ENCODE peak calls at places on chromosomes 5 and 9, in ten cellular contexts. Y is CD8-positive, alpha-beta memory T cell; J is cardiac muscle cell; I is CD8-positive, alpha-beta T cell; G is endodermal cell; L is lower leg skin; M is astrocyte of the cerebellum; A is astrocyte of the spinal cord; R is foreskin fibroblast; P is fibroblast of lung. V is an unnamed sample.

GRCh38 chr5:146703899-146704298 is 174.7 kb downstream of the PPP2R2B start:
- DNase-seq in R (no peak), G (no peak), I (no peak), J (no peak), P (no peak), L (no peak), Y (no peak), A (no peak), M (no peak), V (no peak)

GRCh38 chr5:87120518-87121314 is 147.0 kb upstream of the RASA1 start:
- DNase-seq in I (peak; percentile 50), M (peak; percentile 89), Y (peak; percentile 24), L (no peak), G (no peak), R (peak; percentile 79), P (peak; percentile 74), A (peak; percentile 95), J (no peak), V (peak; percentile 82)

GRCh38 chr5:109410389-109411174 is 808 bp upstream of the PJA2 start:
- DNase-seq in Y (no peak), I (peak; percentile 71), G (peak; percentile 90), R (peak; percentile 84), M (no peak), A (peak; percentile 86), J (peak; percentile 86), L (peak; percentile 94), P (peak; percentile 93), V (no peak)

GRCh38 chr9:131678499-131679111 is 61.3 kb downstream of the RAPGEF1 start:
- DNase-seq in A (peak; percentile 97), J (peak; percentile 73), M (peak; percentile 91), I (peak; percentile 83), P (peak; percentile 96), R (peak; percentile 97), L (peak; percentile 93), G (peak; percentile 77), Y (peak; percentile 73), V (peak; percentile 81)

GRCh38 chr9:130692365-130692764 is 1.2 kb upstream of the EXOSC2 start:
- DNase-seq in Y (no peak), G (peak; percentile 98), J (peak; percentile 91), I (no peak), P (no peak), R (no peak), A (peak; percentile 40), L (no peak), M (no peak), V (no peak)

GRCh38 chr5:9698125-9698848 is 68.1 kb upstream of the TAS2R1 start:
- DNase-seq in J (no peak), Y (no peak), L (no peak), M (no peak), P (peak; percentile 3), I (no peak), R (peak; percentile 50), A (no peak), G (no peak), V (no peak)

GRCh38 chr9:27373851-27374250 is 76.9 kb upstream of the EQTN start:
- DNase-seq in R (no peak), J (no peak), A (no peak), I (no peak), L (no peak), M (no peak), G (no peak), Y (no peak), P (no peak), V (no peak)

GRCh38 chr5:24141046-24141445 is 503.7 kb downstream of the CDH10 start:
- DNase-seq in G (peak; percentile 57), A (peak; percentile 20), L (no peak), M (no peak), J (no peak), Y (no peak), R (no peak), I (no peak), P (peak; percentile 8), V (no peak)

GRCh38 chr9:136201609-136202448 is 3.1 kb downstream of the LHX3 start:
- DNase-seq in I (no peak), J (peak; percentile 84), R (no peak), A (no peak), L (no peak), Y (no peak), M (no peak), G (peak; percentile 84), P (no peak), V (no peak)

GRCh38 chr9:108467653-108468324 is 388.0 kb downstream of the ACTL7B start:
- DNase-seq in A (no peak), J (no peak), L (no peak), P (peak; percentile 36), I (no peak), G (no peak), Y (no peak), M (no peak), R (peak; percentile 79), V (no peak)

GRCh38 chr5:96459313-96460109 is 26.5 kb upstream of the PCSK1 start:
- DNase-seq in M (no peak), A (no peak), J (no peak), G (no peak), Y (no peak), L (no peak), R (no peak), P (no peak), I (no peak), V (no peak)

GRCh38 chr5:102554728-102555127 is 55.9 kb upstream of the SLCO6A1 start:
- DNase-seq in P (no peak), I (no peak), J (peak; percentile 13), L (no peak), A (peak; percentile 19), R (no peak), Y (no peak), M (peak; percentile 38), G (no peak), V (peak; percentile 19)

GRCh38 chr9:28456886-28457285 is 883.6 kb upstream of the C9orf72 start:
- DNase-seq in G (no peak), P (no peak), R (no peak), Y (no peak), J (no peak), A (no peak), M (no peak), I (no peak), L (no peak), V (no peak)

GRCh38 chr9:134624827-134625181 is 16.8 kb upstream of the COL5A1 start:
- DNase-seq in G (peak; percentile 38), P (peak; percentile 81), A (peak; percentile 86), L (peak; percentile 80), J (no peak), I (no peak), R (peak; percentile 91), M (no peak), Y (no peak), V (peak; percentile 41)

GRCh38 chr5:172455511-172456061 is 1.3 kb upstream of the SH3PXD2B start:
- DNase-seq in J (no peak), Y (no peak), R (peak; percentile 57), M (no peak), P (peak; percentile 61), I (no peak), A (peak; percentile 48), G (peak; percentile 88), L (peak; percentile 90), V (no peak)
- H3K4me3 ChIP-seq in J (no peak overlapping the region), Y (no peak overlapping the region), R (no peak overlapping the region), M (no peak overlapping the region), P (no peak overlapping the region), I (no peak overlapping the region), A (no peak overlapping the region), G (no peak overlapping the region), L (no peak overlapping the region), V (no peak overlapping the region)

GRCh38 chr9:115838417-115838816 is 315.2 kb upstream of the PAPPA start:
- DNase-seq in J (no peak), R (no peak), A (no peak), G (no peak), I (no peak), P (no peak), Y (no peak), M (no peak), L (no peak), V (no peak)

DNA sequence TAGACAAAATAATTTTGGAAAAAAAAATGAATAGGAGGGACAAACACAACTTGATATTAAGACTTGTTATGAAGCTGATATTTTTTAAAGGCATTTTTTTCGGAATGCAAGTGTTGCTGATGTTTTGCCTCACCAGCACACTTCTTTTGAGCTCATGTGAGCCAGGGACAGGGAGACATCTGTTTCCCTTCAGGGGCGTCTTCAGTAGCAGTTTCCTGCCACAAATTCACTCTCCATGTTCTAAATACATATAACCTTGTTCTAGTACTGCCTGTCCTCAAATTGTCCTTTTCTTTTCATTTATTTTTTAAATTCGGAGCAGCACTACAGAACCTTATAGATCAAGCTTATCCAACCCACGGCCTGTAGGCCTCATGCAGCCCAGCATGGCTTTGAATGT is 316.0 kb upstream of the PAPPA start:
- DNase-seq in L (no peak), J (no peak), A (no peak), G (no peak), Y (no peak), P (no peak), M (no peak), R (no peak), I (no peak), V (no peak)
- H3K4me3 ChIP-seq in L (no peak overlapping the region), J (no peak overlapping the region), A (no peak overlapping the region), G (no peak overlapping the region), Y (no peak overlapping the region), P (no peak overlapping the region), M (no peak overlapping the region), R (no peak overlapping the region), I (no peak overlapping the region), V (no peak overlapping the region)

GRCh38 chr9:87713990-87714335 is 12.0 kb upstream of the CTSL start:
- DNase-seq in L (no peak), I (no peak), J (no peak), P (no peak), M (no peak), G (no peak), Y (no peak), A (no peak), R (no peak), V (no peak)
- H3K4me3 ChIP-seq in L (no peak overlapping the region), I (no peak overlapping the region), J (no peak overlapping the region), P (no peak overlapping the region), M (no peak overlapping the region), G (no peak overlapping the region), Y (no peak overlapping the region), A (no peak overlapping the region), R (peak overlapping the region; percentile 38), V (no peak overlapping the region)

GRCh38 chr9:18467696-18468095 is 6.3 kb upstream of the ADAMTSL1 start:
- DNase-seq in P (no peak), R (no peak), A (no peak), M (no peak), L (no peak), G (no peak), J (no peak), Y (no peak), I (no peak), V (no peak)

GRCh38 chr9:18473551-18474279 is at the start of gene ADAMTSL1:
- DNase-seq in L (peak; percentile 84), Y (no peak), R (peak; percentile 84), P (peak; percentile 68), I (no peak), M (peak; percentile 64), A (peak; percentile 90), G (peak; percentile 93), J (peak; percentile 82), V (peak; percentile 47)

GRCh38 chr9:18474778-18475177 is 825 bp downstream of the ADAMTSL1 start:
- DNase-seq in J (no peak), L (no peak), Y (no peak), R (no peak), P (peak; percentile 78), G (no peak), M (no peak), I (no peak), A (peak; percentile 64), V (no peak)

GRCh38 chr9:18472915-18473314 is 1.0 kb upstream of the ADAMTSL1 start:
- DNase-seq in G (peak; percentile 59), A (no peak), I (no peak), L (no peak), P (peak; percentile 69), R (no peak), Y (no peak), J (peak; percentile 40), M (no peak), V (no peak)

GRCh38 chr9:18472435-18472834 is 1.5 kb upstream of the ADAMTSL1 start:
- DNase-seq in I (no peak), G (no peak), A (no peak), J (no peak), M (no peak), R (no peak), P (no peak), Y (no peak), L (no peak), V (no peak)
- H3K4me3 ChIP-seq in I (no peak overlapping the region), G (no peak overlapping the region), A (peak overlapping the region; percentile 59), J (peak overlapping the region; percentile 31), M (peak overlapping the region; percentile 69), R (peak overlapping the region; percentile 71), P (no peak overlapping the region), Y (no peak overlapping the region), L (no peak overlapping the region), V (no peak overlapping the region)

V was measured in kidney epithelial cell.